ENCODE peak calls at places on chromosomes 13 and 19, in eight cellular contexts. A, Q, L, F, Y, M, W and O are unnamed samples.

GRCh38 chr19:36420961-36421748 is 2.7 kb upstream of the ZFP82 start:
- DNase-seq in A (peak), Q (no peak), L (peak), F (no peak), Y (peak), M (peak), W (no peak), O (peak)

GRCh38 chr19:38011426-38011825 is 104.4 kb downstream of the SIPA1L3 start:
- DNase-seq in A (no peak), Q (no peak), L (no peak), F (no peak), Y (no peak), M (no peak), W (no peak), O (no peak)

GRCh38 chr13:111629933-111630332 is 309.5 kb downstream of the TEX29 start:
- DNase-seq in A (no peak), Q (no peak), L (no peak), F (no peak), Y (no peak), M (no peak), W (no peak), O (no peak)

GRCh38 chr19:39546599-39546998 is 6.6 kb upstream of the EID2 start:
- DNase-seq in A (no peak), Q (no peak), L (no peak), F (no peak), Y (no peak), M (no peak), W (no peak), O (no peak)

GRCh38 chr13:24680258-24680920 is at the start of gene ATP12A:
- DNase-seq in A (no peak), Q (no peak), L (no peak), F (no peak), Y (no peak), M (no peak), W (no peak), O (no peak)

GRCh38 chr19:726993-727956 is 18.5 kb downstream of the PALM start:
- DNase-seq in A (no peak), Q (no peak), L (no peak), F (no peak), Y (no peak), M (no peak), W (no peak), O (no peak)

GRCh38 chr13:70729369-70729768 is 621.1 kb upstream of the KLHL1 start:
- DNase-seq in A (no peak), Q (no peak), L (no peak), F (no peak), Y (no peak), M (no peak), W (no peak), O (no peak)

GRCh38 chr13:48731957-48732569 is 78.3 kb downstream of the CYSLTR2 start:
- DNase-seq in A (no peak), Q (peak), L (peak), F (peak), Y (peak), M (peak), W (no peak), O (no peak)

GRCh38 chr19:33622809-33623511 is 1.2 kb downstream of the CHST8 start:
- DNase-seq in A (no peak), Q (no peak), L (no peak), F (no peak), Y (no peak), M (no peak), W (no peak), O (no peak)

GRCh38 chr13:95360464-95361097 is 59.3 kb upstream of the ABCC4 start:
- DNase-seq in A (peak), Q (no peak), L (no peak), F (no peak), Y (no peak), M (peak), W (no peak), O (no peak)

GRCh38 chr19:9981406-9982260 is 28.7 kb downstream of the COL5A3 start:
- DNase-seq in A (no peak), Q (no peak), L (no peak), F (no peak), Y (peak), M (no peak), W (no peak), O (no peak)

GRCh38 chr13:18959229-18959628 is 222.4 kb downstream of the TUBA3C start:
- DNase-seq in A (no peak), Q (no peak), L (no peak), F (no peak), Y (no peak), M (no peak), W (no peak), O (no peak)

GRCh38 chr19:17108453-17108784 is 32.8 kb downstream of the MYO9B start:
- DNase-seq in A (no peak), Q (no peak), L (no peak), F (no peak), Y (no peak), M (no peak), W (no peak), O (no peak)

GRCh38 chr13:85567909-85568308 is 231.3 kb downstream of the SLITRK6 start:
- DNase-seq in A (no peak), Q (no peak), L (no peak), F (no peak), Y (no peak), M (no peak), W (no peak), O (no peak)

GRCh38 chr19:3868770-3869456 is at the start of gene ZFR2:
- DNase-seq in A (no peak), Q (no peak), L (no peak), F (no peak), Y (no peak), M (no peak), W (no peak), O (no peak)

DNA sequence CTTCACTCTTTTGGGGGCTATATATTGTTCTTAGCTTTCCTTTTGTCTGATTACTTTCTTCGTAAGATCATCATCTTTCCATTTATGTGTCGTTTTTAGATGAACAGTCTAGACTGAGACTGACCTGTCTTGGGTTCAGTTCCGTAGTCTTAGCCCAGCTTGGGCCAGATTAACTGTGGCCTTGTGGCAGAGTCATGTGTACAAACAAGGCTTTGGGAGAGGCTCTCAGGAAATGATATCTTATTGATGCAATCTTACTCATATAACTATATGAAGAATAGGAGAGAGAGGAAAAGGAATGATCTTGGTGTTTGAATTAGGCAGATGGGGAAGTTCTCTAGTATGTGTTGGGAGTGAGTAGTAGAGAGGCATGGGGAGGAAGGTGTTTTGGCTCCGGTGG is 6.8 kb upstream of the ERCC5 start:
- DNase-seq in A (no peak), Q (no peak), L (no peak), F (no peak), Y (no peak), M (no peak), W (no peak), O (no peak)
- H3K27ac ChIP-seq in A (no peak), Q (no peak), L (no peak), F (no peak), Y (no peak), M (no peak), W (no peak), O (no peak)

DNA sequence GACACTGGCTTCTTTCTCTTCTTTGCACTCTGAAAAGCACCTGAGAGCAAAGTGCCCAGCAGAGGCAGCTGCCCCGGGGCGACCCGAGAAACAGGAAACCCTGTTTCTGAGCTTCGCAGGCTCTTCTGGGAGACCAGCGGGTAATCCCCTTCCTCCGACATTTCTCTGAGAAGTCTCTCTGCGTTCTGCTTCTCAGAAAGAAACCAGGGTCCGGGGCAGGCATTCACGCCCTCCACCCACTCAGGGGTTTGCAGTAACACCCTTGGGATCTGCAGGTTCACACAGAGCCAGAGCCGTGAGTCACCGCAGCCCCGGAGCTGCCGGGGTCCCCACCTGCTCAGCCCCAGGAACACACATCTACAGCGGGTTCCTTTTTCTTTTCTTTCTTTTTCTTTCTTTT is 86.0 kb downstream of the GADD45B start:
- DNase-seq in A (no peak), Q (no peak), L (no peak), F (no peak), Y (peak), M (peak), W (no peak), O (no peak)
- H3K4me3 ChIP-seq in A (no peak), Q (peak), L (no peak), F (peak), Y (no peak), M (no peak), W (peak), O (no peak)

GRCh38 chr19:51837145-51837544 is 42.2 kb downstream of the FPR3 start:
- DNase-seq in A (no peak), Q (no peak), L (no peak), F (no peak), Y (no peak), M (no peak), W (no peak), O (no peak)
- TF ChIP-seq POLR2A in A (no peak), Q (no peak), L (no peak), F (no peak), Y (no peak), M (no peak), W (no peak), O (no peak)

GRCh38 chr13:67235265-67235664 is 5.1 kb upstream of the PCDH9 start:
- DNase-seq in A (no peak), Q (no peak), L (no peak), F (no peak), Y (no peak), M (no peak), W (no peak), O (no peak)
- H3K27ac ChIP-seq in A (no peak), Q (no peak), L (no peak), F (no peak), Y (peak), M (no peak), W (no peak), O (no peak)